ENCODE peak calls at places on chromosomes 16 and 17, in five cellular contexts. One of them, this sample, is unnamed.

GRCh38 chr16:57331355-57331754 is 27.2 kb upstream of the CCL22 start:
- DNase-seq in heart left ventricle: no peak
- DNase-seq in HFFc6: no peak
- DNase-seq in GM12878: no peak
- DNase-seq in bronchial epithelial cell: no peak
- DNase-seq in this sample: no peak

GRCh38 chr16:1377406-1378010 is 25.8 kb downstream of the GNPTG start:
- DNase-seq in GM12878: no peak
- DNase-seq in heart left ventricle: no peak
- DNase-seq in bronchial epithelial cell: no peak
- DNase-seq in HFFc6: no peak
- DNase-seq in this sample: no peak

GRCh38 chr16:83300326-83300725 is 507.5 kb upstream of the HSBP1 start:
- DNase-seq in HFFc6: no peak
- DNase-seq in bronchial epithelial cell: no peak
- DNase-seq in GM12878: no peak
- DNase-seq in heart left ventricle: no peak
- DNase-seq in this sample: no peak

GRCh38 chr17:45096141-45096540 is 35.0 kb downstream of the NMT1 start:
- DNase-seq in GM12878: no peak
- DNase-seq in HFFc6: peak; percentile 32
- DNase-seq in bronchial epithelial cell: peak; percentile 36
- DNase-seq in heart left ventricle: no peak
- DNase-seq in this sample: peak; percentile 25

GRCh38 chr16:84312783-84313382 is 18.2 kb downstream of the WFDC1 start:
- DNase-seq in heart left ventricle: no peak
- DNase-seq in GM12878: no peak
- DNase-seq in HFFc6: no peak
- DNase-seq in bronchial epithelial cell: no peak
- DNase-seq in this sample: no peak

GRCh38 chr17:70405492-70406220 is 236.3 kb downstream of the KCNJ2 start:
- DNase-seq in bronchial epithelial cell: peak; percentile 96
- DNase-seq in HFFc6: peak; percentile 78
- DNase-seq in heart left ventricle: no peak
- DNase-seq in GM12878: peak; percentile 41
- DNase-seq in this sample: no peak

GRCh38 chr16:57530104-57530522 is 6.3 kb downstream of the CCDC102A start:
- DNase-seq in HFFc6: peak; percentile 32
- DNase-seq in heart left ventricle: peak; percentile 63
- DNase-seq in bronchial epithelial cell: peak; percentile 52
- DNase-seq in GM12878: no peak
- DNase-seq in this sample: no peak

GRCh38 chr16:71794943-71795342 is 13.7 kb downstream of the AP1G1 start:
- DNase-seq in bronchial epithelial cell: no peak
- DNase-seq in GM12878: no peak
- DNase-seq in HFFc6: no peak
- DNase-seq in heart left ventricle: no peak
- DNase-seq in this sample: no peak

DNA sequence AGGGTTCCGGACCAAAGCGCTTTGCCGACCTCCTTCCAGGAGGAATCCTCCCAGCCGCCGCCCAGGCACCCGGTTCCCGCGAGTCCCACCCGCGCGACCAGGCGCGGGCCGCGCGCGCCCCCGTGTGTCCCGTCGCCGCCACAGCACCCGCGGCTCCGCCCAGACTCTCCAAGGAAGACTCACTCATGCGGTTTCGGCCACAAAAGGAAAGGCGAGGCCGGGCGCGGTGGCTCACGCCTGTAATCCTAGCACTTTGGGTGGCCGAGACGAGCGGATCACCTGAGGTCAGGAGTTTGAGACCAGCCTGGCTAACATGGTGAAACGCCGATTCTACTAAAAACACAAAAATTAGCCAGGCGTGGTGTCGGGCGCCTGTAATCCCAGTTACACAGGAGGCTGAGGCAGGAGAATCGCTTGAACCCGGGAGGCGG is 3.5 kb upstream of the PKMYT1 start:
- DNase-seq in heart left ventricle: peak; percentile 89
- DNase-seq in HFFc6: peak; percentile 79
- DNase-seq in GM12878: no peak
- DNase-seq in bronchial epithelial cell: peak; percentile 67
- DNase-seq in this sample: peak; percentile 92
- TF ChIP-seq CTCF in heart left ventricle: peak; percentile 98
- TF ChIP-seq CTCF in HFFc6: peak; percentile 95
- TF ChIP-seq CTCF in GM12878: peak; percentile 83
- TF ChIP-seq CTCF in bronchial epithelial cell: peak; percentile 81
- TF ChIP-seq CTCF in this sample: peak; percentile 68

DNA sequence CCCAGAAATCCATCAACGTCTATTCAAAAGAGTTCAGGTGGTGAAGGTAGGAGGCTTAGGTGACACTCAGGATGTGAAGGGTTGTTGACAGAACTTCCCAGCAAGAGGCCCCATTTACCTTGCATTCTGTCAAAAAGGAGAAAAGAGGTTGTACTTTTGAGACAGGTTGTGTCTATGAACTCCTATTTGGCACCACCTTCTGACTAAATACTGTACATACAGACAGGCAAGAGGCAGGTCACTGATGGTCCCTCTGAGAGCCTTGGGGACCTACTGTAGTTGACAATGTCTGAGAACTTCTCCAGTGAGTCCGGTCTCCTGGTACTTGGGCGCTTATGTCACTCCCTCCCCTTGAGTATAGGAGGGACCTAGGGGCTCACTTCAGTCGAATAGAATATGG is 479.3 kb upstream of the ZFHX3 start:
- DNase-seq in bronchial epithelial cell: no peak
- DNase-seq in GM12878: no peak
- DNase-seq in heart left ventricle: no peak
- DNase-seq in HFFc6: no peak
- DNase-seq in this sample: no peak
- TF ChIP-seq CTCF in bronchial epithelial cell: no peak
- TF ChIP-seq CTCF in GM12878: no peak
- TF ChIP-seq CTCF in heart left ventricle: no peak
- TF ChIP-seq CTCF in HFFc6: peak; percentile 28
- TF ChIP-seq CTCF in this sample: peak; percentile 8

DNA sequence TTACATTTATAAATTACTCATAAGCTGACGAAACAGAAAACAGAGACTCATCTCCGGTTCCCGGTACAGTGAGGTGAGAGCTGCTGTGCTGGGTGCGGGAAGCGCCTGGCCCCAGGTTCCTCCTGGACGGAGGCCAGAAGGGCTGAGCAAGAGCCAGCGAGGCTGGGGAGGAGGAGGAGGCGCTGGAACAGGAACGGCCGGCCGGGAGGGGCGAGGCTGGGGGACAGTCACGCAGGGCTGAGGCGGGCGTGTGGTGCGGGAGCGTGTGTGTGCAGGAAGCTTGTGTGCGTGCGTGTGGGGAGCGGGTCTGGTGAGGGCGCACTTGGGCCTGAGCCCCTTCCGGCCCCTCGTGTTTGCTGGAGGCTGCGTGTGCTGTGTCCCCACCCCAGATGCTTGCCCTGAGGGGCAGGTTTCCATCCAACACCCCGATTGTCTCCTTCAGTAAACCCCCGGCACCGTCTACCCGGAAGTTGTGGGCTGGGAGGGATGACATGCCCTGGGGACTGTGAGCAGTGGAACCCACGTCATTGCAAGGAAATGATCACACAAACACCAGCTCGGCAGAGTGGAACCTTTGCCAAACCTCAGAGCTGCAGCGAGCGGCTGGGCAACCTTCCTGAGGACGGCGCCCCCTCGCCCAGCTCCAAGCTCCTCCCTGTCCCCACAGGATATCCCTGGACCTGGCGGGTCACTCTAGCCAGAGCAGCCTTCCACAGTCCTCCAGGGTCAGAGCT is 19.4 kb downstream of the CD7 start:
- DNase-seq in bronchial epithelial cell: peak; percentile 96
- DNase-seq in heart left ventricle: peak; percentile 91
- DNase-seq in GM12878: peak; percentile 80
- DNase-seq in HFFc6: peak; percentile 89
- DNase-seq in this sample: no peak
- TF ChIP-seq CTCF in bronchial epithelial cell: no peak
- TF ChIP-seq CTCF in heart left ventricle: peak; percentile 6
- TF ChIP-seq CTCF in GM12878: no peak
- TF ChIP-seq CTCF in HFFc6: peak; percentile 32
- TF ChIP-seq CTCF in this sample: no peak

DNA sequence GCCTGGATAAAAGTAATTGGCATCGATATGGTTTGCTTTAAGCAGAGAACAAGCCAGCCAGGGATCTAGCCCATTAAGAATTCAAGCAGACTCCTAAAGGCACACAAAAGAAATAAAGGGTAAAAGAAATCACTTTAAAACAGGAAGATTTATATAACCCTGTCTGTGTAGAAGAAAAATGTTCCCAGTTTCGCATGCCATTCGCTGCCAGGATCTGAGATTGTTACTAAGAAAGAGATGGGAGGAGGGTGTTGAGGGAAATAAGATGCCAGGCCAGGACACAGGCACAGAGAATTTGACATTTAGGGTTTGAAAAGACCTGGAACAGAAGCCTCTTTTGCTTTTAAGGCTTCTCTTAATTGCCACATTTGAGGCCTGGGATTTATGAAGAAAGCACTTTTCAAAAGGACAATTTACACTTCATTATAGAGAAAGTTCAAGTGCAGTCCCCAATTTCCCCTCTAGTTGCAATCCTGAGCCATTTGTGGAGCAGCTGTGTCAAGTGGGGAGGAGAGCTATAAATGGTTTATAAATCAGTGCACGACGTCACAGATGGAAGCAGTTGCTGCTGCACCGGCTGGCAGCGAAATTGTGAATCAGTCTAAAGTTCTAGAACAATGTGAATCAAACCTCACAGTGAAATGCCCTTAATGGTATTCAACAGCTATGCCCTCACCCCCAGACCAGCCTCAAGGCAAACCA is 26.4 kb upstream of the C16orf87 start:
- DNase-seq in bronchial epithelial cell: peak; percentile 31
- DNase-seq in HFFc6: peak; percentile 66
- DNase-seq in heart left ventricle: no peak
- DNase-seq in GM12878: no peak
- DNase-seq in this sample: no peak
- TF ChIP-seq CTCF in bronchial epithelial cell: peak; percentile 39
- TF ChIP-seq CTCF in HFFc6: peak; percentile 74
- TF ChIP-seq CTCF in heart left ventricle: peak; percentile 38
- TF ChIP-seq CTCF in GM12878: peak; percentile 41
- TF ChIP-seq CTCF in this sample: peak; percentile 20

GRCh38 chr17:78362671-78363070 is 2.8 kb upstream of the SOCS3 start:
- DNase-seq in bronchial epithelial cell: no peak
- DNase-seq in HFFc6: no peak
- DNase-seq in GM12878: no peak
- DNase-seq in heart left ventricle: no peak
- DNase-seq in this sample: no peak
- TF ChIP-seq CTCF in bronchial epithelial cell: no peak
- TF ChIP-seq CTCF in HFFc6: peak; percentile 60
- TF ChIP-seq CTCF in GM12878: no peak
- TF ChIP-seq CTCF in heart left ventricle: no peak
- TF ChIP-seq CTCF in this sample: no peak

GRCh38 chr17:16415031-16415924 is at the start of gene TRPV2:
- DNase-seq in HFFc6: no peak
- DNase-seq in heart left ventricle: peak; percentile 82
- DNase-seq in GM12878: peak; percentile 60
- DNase-seq in bronchial epithelial cell: no peak
- DNase-seq in this sample: no peak
- TF ChIP-seq CTCF in HFFc6: peak; percentile 50
- TF ChIP-seq CTCF in heart left ventricle: peak; percentile 39
- TF ChIP-seq CTCF in GM12878: peak; percentile 87
- TF ChIP-seq CTCF in bronchial epithelial cell: peak; percentile 41
- TF ChIP-seq CTCF in this sample: peak; percentile 0

GRCh38 chr16:52068447-52069074 is 478.4 kb downstream of the TOX3 start:
- DNase-seq in bronchial epithelial cell: peak; percentile 66
- DNase-seq in GM12878: no peak
- DNase-seq in heart left ventricle: no peak
- DNase-seq in HFFc6: peak; percentile 18
- DNase-seq in this sample: no peak
- TF ChIP-seq CTCF in bronchial epithelial cell: peak; percentile 33
- TF ChIP-seq CTCF in GM12878: no peak
- TF ChIP-seq CTCF in heart left ventricle: peak; percentile 46
- TF ChIP-seq CTCF in HFFc6: peak; percentile 23
- TF ChIP-seq CTCF in this sample: peak; percentile 51

GRCh38 chr17:80146121-80147034 is 550 bp downstream of the EIF4A3 start:
- DNase-seq in HFFc6: no peak
- DNase-seq in GM12878: no peak
- DNase-seq in bronchial epithelial cell: no peak
- DNase-seq in heart left ventricle: no peak
- DNase-seq in this sample: no peak

GRCh38 chr17:80142929-80143328 is 4.0 kb downstream of the EIF4A3 start:
- DNase-seq in bronchial epithelial cell: no peak
- DNase-seq in GM12878: no peak
- DNase-seq in HFFc6: no peak
- DNase-seq in heart left ventricle: no peak
- DNase-seq in this sample: no peak

GRCh38 chr17:80151333-80151732 is 4.4 kb upstream of the EIF4A3 start:
- DNase-seq in HFFc6: peak; percentile 81
- DNase-seq in heart left ventricle: no peak
- DNase-seq in bronchial epithelial cell: no peak
- DNase-seq in GM12878: no peak
- DNase-seq in this sample: no peak

GRCh38 chr17:80145076-80146075 is 1.6 kb downstream of the EIF4A3 start:
- DNase-seq in HFFc6: no peak
- DNase-seq in heart left ventricle: no peak
- DNase-seq in GM12878: no peak
- DNase-seq in bronchial epithelial cell: no peak
- DNase-seq in this sample: no peak

GRCh38 chr17:80147035-80147939 is at the start of gene EIF4A3:
- DNase-seq in heart left ventricle: peak; percentile 99
- DNase-seq in HFFc6: peak; percentile 98
- DNase-seq in GM12878: peak; percentile 98
- DNase-seq in bronchial epithelial cell: peak; percentile 96
- DNase-seq in this sample: peak; percentile 95
- TF ChIP-seq CTCF in heart left ventricle: peak; percentile 24
- TF ChIP-seq CTCF in HFFc6: no peak
- TF ChIP-seq CTCF in GM12878: no peak
- TF ChIP-seq CTCF in bronchial epithelial cell: no peak
- TF ChIP-seq CTCF in this sample: peak; percentile 2